ENCODE peak calls at places on chromosome 19, in eight cellular contexts. D is activated CD4-positive, alpha-beta T cell treated with anti-CD3 and anti-CD28 coated beads, Interleukin-2, amount 50 U/mL, for 1 hour; I is mucosa of gallbladder; E is progenitor cell of endocrine pancreas; T is CMK; L is DND-41; F is lung; U is left lung. Q is an unnamed sample.

GRCh38 chr19:9070066-9070465 is 16.8 kb upstream of the OR1M1 start:
- DNase-seq in D (no peak), I (peak), E (no peak), T (no peak), L (no peak), F (no peak), U (no peak), Q (no peak)

GRCh38 chr19:57016076-57016475 is 103.7 kb upstream of the USP29 start:
- DNase-seq in D (no peak), I (no peak), E (no peak), T (no peak), L (no peak), F (no peak), U (no peak), Q (no peak)

GRCh38 chr19:53912653-53913052 is 3.6 kb downstream of the CACNG7 start:
- DNase-seq in D (no peak), I (no peak), E (no peak), T (no peak), L (no peak), F (no peak), U (peak), Q (no peak)

GRCh38 chr19:32651729-32652140 is 23.2 kb downstream of the ANKRD27 start:
- DNase-seq in D (no peak), I (no peak), E (no peak), T (no peak), L (no peak), F (no peak), U (no peak), Q (no peak)

GRCh38 chr19:35044317-35045117 is 3.0 kb downstream of the HPN start:
- DNase-seq in D (peak), I (no peak), E (peak), T (peak), L (peak), F (peak), U (peak), Q (peak)

GRCh38 chr19:56637976-56638555 is 4.9 kb upstream of the SMIM17 start:
- DNase-seq in D (peak), I (peak), E (peak), T (peak), L (peak), F (peak), U (no peak), Q (peak)

GRCh38 chr19:33683881-33684549 is 62.3 kb downstream of the CHST8 start:
- DNase-seq in D (no peak), I (peak), E (peak), T (no peak), L (peak), F (no peak), U (no peak), Q (peak)

GRCh38 chr19:15577184-15577771 is 37.7 kb upstream of the CYP4F8 start:
- DNase-seq in D (no peak), I (no peak), E (no peak), T (no peak), L (no peak), F (no peak), U (no peak), Q (no peak)

GRCh38 chr19:35790981-35791813 is 15.8 kb downstream of the ARHGAP33 start:
- DNase-seq in D (no peak), I (no peak), E (no peak), T (no peak), L (peak), F (no peak), U (no peak), Q (no peak)

GRCh38 chr19:48751835-48752510 is 468 bp downstream of the FUT1 start:
- DNase-seq in D (no peak), I (no peak), E (no peak), T (no peak), L (peak), F (no peak), U (no peak), Q (no peak)

GRCh38 chr19:15404780-15405211 is 14.0 kb downstream of the AKAP8L start:
- DNase-seq in D (no peak), I (no peak), E (no peak), T (no peak), L (no peak), F (no peak), U (no peak), Q (no peak)

GRCh38 chr19:7460562-7460966 is 28.3 kb downstream of the PEX11G start:
- DNase-seq in D (no peak), I (no peak), E (no peak), T (no peak), L (no peak), F (no peak), U (no peak), Q (peak)

GRCh38 chr19:29129148-29129547 is 83.8 kb downstream of the UQCRFS1 start:
- DNase-seq in D (no peak), I (no peak), E (no peak), T (no peak), L (no peak), F (no peak), U (no peak), Q (no peak)

GRCh38 chr19:40464059-40465024 is 1.2 kb downstream of the BLVRB start:
- DNase-seq in D (peak), I (peak), E (peak), T (peak), L (peak), F (peak), U (peak), Q (peak)

GRCh38 chr19:3479819-3480215 is 508 bp downstream of the SMIM24 start:
- DNase-seq in D (peak), I (peak), E (no peak), T (peak), L (no peak), F (no peak), U (no peak), Q (no peak)

GRCh38 chr19:2282062-2282861 is at the start of gene PEAK3:
- DNase-seq in D (no peak), I (peak), E (no peak), T (no peak), L (no peak), F (peak), U (peak), Q (peak)

GRCh38 chr19:46211201-46211881 is 18.2 kb upstream of the IGFL1 start:
- DNase-seq in D (no peak), I (peak), E (no peak), T (no peak), L (no peak), F (peak), U (no peak), Q (peak)

GRCh38 chr19:40466219-40467006 is at the start of gene SPTBN4:
- DNase-seq in D (peak), I (peak), E (no peak), T (no peak), L (no peak), F (peak), U (peak), Q (no peak)

GRCh38 chr19:14031719-14032480 is at the start of gene IL27RA:
- DNase-seq in D (peak), I (peak), E (peak), T (peak), L (peak), F (peak), U (peak), Q (peak)

GRCh38 chr19:56110515-56111448 is 10.3 kb downstream of the ZNF787 start:
- DNase-seq in D (no peak), I (peak), E (no peak), T (no peak), L (no peak), F (peak), U (no peak), Q (peak)

GRCh38 chr19:12841094-12841493 is 2.8 kb downstream of the MAST1 start:
- DNase-seq in D (no peak), I (no peak), E (peak), T (no peak), L (no peak), F (no peak), U (no peak), Q (peak)

GRCh38 chr19:46056536-46056935 is 15.7 kb upstream of the IGFL4 start:
- DNase-seq in D (no peak), I (no peak), E (no peak), T (no peak), L (no peak), F (no peak), U (no peak), Q (no peak)

GRCh38 chr19:48641850-48642249 is 4.1 kb downstream of the CA11 start:
- DNase-seq in D (no peak), I (no peak), E (no peak), T (no peak), L (no peak), F (no peak), U (no peak), Q (no peak)

GRCh38 chr19:12834418-12834943 is at the start of gene RTBDN:
- DNase-seq in D (no peak), I (no peak), E (no peak), T (no peak), L (no peak), F (no peak), U (no peak), Q (no peak)

GRCh38 chr19:10317045-10317856 is 1.4 kb upstream of the FDX2 start:
- DNase-seq in D (no peak), I (no peak), E (no peak), T (no peak), L (no peak), F (no peak), U (no peak), Q (no peak)

GRCh38 chr19:3179739-3180293 is 1.2 kb downstream of the S1PR4 start:
- DNase-seq in D (peak), I (no peak), E (no peak), T (no peak), L (peak), F (no peak), U (peak), Q (no peak)